ENCODE peak calls at places on chromosome 21, in seven cellular contexts. Z is transverse colon, T is K562, S is endothelial cell of umbilical vein, R is vagina, A is suprapubic skin, X is sigmoid colon. K is an unnamed sample.

GRCh38 chr21:31531967-31532366 is 127.5 kb upstream of the SOD1 start:
- DNase-seq in Z (no peak), T (no peak), S (no peak), R (no peak), A (no peak), X (no peak), K (no peak)

GRCh38 chr21:26394341-26394740 is 178.7 kb downstream of the CYYR1 start:
- DNase-seq in Z (no peak), T (no peak), S (no peak), R (no peak), A (no peak), X (no peak), K (no peak)

GRCh38 chr21:42109873-42110525 is 38.9 kb downstream of the UMODL1 start:
- DNase-seq in Z (no peak), T (no peak), S (no peak), R (no peak), A (no peak), X (no peak), K (no peak)

GRCh38 chr21:35540950-35541632 is 492.0 kb upstream of the RUNX1 start:
- DNase-seq in Z (no peak), T (no peak), S (no peak), R (no peak), A (no peak), X (no peak), K (no peak)

GRCh38 chr21:42524341-42525227 is 10.9 kb downstream of the SLC37A1 start:
- DNase-seq in Z (peak), T (no peak), S (no peak), R (no peak), A (peak), X (peak), K (peak)

GRCh38 chr21:32347887-32348450 is 44.8 kb downstream of the URB1 start:
- DNase-seq in Z (peak), T (no peak), S (no peak), R (no peak), A (peak), X (no peak), K (no peak)

GRCh38 chr21:38319781-38320180 is 63.0 kb downstream of the KCNJ15 start:
- DNase-seq in Z (no peak), T (no peak), S (no peak), R (no peak), A (no peak), X (no peak), K (no peak)

GRCh38 chr21:26449161-26449560 is 123.9 kb downstream of the CYYR1 start:
- DNase-seq in Z (no peak), T (no peak), S (peak), R (no peak), A (no peak), X (no peak), K (no peak)

GRCh38 chr21:16046625-16047340 is 317.0 kb downstream of the USP25 start:
- DNase-seq in Z (no peak), T (no peak), S (no peak), R (no peak), A (no peak), X (no peak), K (no peak)

GRCh38 chr21:26826801-26827200 is 18.4 kb downstream of the ADAMTS1 start:
- DNase-seq in Z (no peak), T (no peak), S (no peak), R (no peak), A (no peak), X (no peak), K (no peak)

GRCh38 chr21:42276076-42276475 is 39.1 kb downstream of the TFF3 start:
- DNase-seq in Z (no peak), T (no peak), S (no peak), R (no peak), A (no peak), X (no peak), K (peak)

GRCh38 chr21:39016740-39017315 is 166.4 kb downstream of the PSMG1 start:
- DNase-seq in Z (peak), T (no peak), S (no peak), R (no peak), A (no peak), X (no peak), K (no peak)

GRCh38 chr21:44375281-44375651 is 21.8 kb downstream of the TRPM2 start:
- DNase-seq in Z (peak), T (no peak), S (no peak), R (no peak), A (no peak), X (no peak), K (no peak)
- TF ChIP-seq POLR2AphosphoS5 in Z (no peak), T (no peak), S (no peak), R (no peak), A (no peak), X (no peak), K (no peak)

GRCh38 chr21:43808367-43808766 is 19.0 kb downstream of the RRP1 start:
- DNase-seq in Z (no peak), T (no peak), S (no peak), R (no peak), A (no peak), X (no peak), K (no peak)
- H3K4me3 ChIP-seq in Z (no peak), T (no peak), S (no peak), R (no peak), A (no peak), X (no peak), K (no peak)

GRCh38 chr21:34201441-34201838 is 128.1 kb downstream of the MRPS6 start:
- DNase-seq in Z (no peak), T (no peak), S (no peak), R (no peak), A (no peak), X (no peak), K (no peak)

GRCh38 chr21:34205811-34206635 is 132.6 kb downstream of the MRPS6 start:
- DNase-seq in Z (no peak), T (no peak), S (no peak), R (no peak), A (no peak), X (no peak), K (no peak)

GRCh38 chr21:34204021-34204420 is 130.6 kb downstream of the MRPS6 start:
- DNase-seq in Z (peak), T (no peak), S (no peak), R (no peak), A (no peak), X (no peak), K (no peak)

GRCh38 chr21:34202553-34203332 is 129.4 kb downstream of the MRPS6 start:
- DNase-seq in Z (peak), T (no peak), S (no peak), R (no peak), A (no peak), X (peak), K (no peak)

GRCh38 chr21:34204481-34205439 is 131.4 kb downstream of the MRPS6 start:
- DNase-seq in Z (no peak), T (no peak), S (no peak), R (no peak), A (no peak), X (no peak), K (no peak)
- TF ChIP-seq POLR2AphosphoS5 in Z (no peak), T (no peak), S (no peak), R (no peak), A (no peak), X (no peak), K (no peak)

DNA sequence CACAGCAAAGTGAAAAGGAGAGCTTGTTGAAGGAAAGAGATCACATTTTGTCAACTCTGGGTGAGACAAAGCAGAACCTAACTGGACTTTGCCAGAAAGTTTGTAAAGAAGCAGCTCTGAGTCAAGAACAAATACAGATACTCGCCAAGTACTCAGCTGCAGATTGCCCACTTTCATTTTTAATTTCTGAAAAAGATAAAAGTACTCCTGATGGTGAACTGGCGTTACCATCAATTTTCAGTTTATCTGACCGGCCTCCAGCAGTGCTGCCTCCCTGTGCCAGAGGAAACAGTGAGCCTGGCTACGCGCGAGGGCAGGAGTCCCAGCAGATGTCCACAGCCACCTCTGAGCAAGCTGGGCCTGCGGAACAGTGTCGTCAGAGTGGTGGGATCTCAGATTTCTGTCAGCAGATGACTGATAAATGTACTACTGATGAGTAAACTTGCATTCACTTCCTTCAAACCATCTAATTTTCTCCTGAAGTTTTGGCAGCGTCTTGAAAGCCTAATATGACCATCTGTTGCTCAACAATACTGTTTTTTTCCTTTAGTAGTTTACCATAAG is 43.8 kb downstream of the BACH1 start:
- DNase-seq in Z (peak), T (no peak), S (peak), R (no peak), A (no peak), X (peak), K (no peak)
- H3K4me3 ChIP-seq in Z (no peak), T (no peak), S (no peak), R (no peak), A (no peak), X (peak), K (no peak)

GRCh38 chr21:28794341-28794970 is 198.2 kb downstream of the LTN1 start:
- DNase-seq in Z (no peak), T (no peak), S (peak), R (no peak), A (no peak), X (no peak), K (no peak)
- TF ChIP-seq POLR2AphosphoS5 in Z (no peak), T (no peak), S (no peak), R (no peak), A (no peak), X (no peak), K (no peak)

K was measured in prostate gland.